ENCODE peak calls at places on chromosomes 11 and 22, in seven cellular contexts. F is fibroblast of lung, G is thoracic aorta, I is endothelial cell of umbilical vein, H is hepatocyte, A is stomach, K is Peyer's patch. T is an unnamed sample. For H3K36me3, the result is how much of the 10 kb centered on the place peaks cover.

GRCh38 chr22:40586781-40587180 is 49.7 kb downstream of the MRTFA start:
- DNase-seq in I (no peak), A (no peak), K (no peak), F (no peak), G (no peak), H (no peak), T (no peak)

GRCh38 chr11:32005786-32006406 is 85.0 kb upstream of the RCN1 start:
- DNase-seq in F (peak), A (no peak), H (no peak), G (no peak), I (no peak), K (no peak), T (no peak)

GRCh38 chr11:42407379-42407778 is 904.4 kb upstream of the API5 start:
- DNase-seq in H (peak), G (no peak), K (no peak), I (peak), F (peak), A (peak), T (no peak)

GRCh38 chr22:42993651-42994275 is 21.2 kb downstream of the PACSIN2 start:
- DNase-seq in F (peak), G (no peak), K (no peak), I (no peak), H (no peak), A (peak), T (no peak)

GRCh38 chr22:23769321-23769965 is 1.7 kb upstream of the CHCHD10 start:
- DNase-seq in K (no peak), A (no peak), I (no peak), F (no peak), H (peak), G (no peak), T (no peak)

GRCh38 chr22:17964153-17964552 is 60.2 kb downstream of the MICAL3 start:
- DNase-seq in G (no peak), I (no peak), A (no peak), F (peak), K (no peak), H (no peak), T (no peak)

GRCh38 chr11:13354335-13354734 is 76.7 kb downstream of the BMAL1 start:
- DNase-seq in I (peak), F (no peak), H (no peak), A (no peak), K (no peak), G (no peak), T (no peak)

GRCh38 chr11:73265853-73266643 is 6.1 kb upstream of the P2RY6 start:
- DNase-seq in G (no peak), I (no peak), A (peak), H (no peak), K (no peak), F (no peak), T (no peak)

DNA sequence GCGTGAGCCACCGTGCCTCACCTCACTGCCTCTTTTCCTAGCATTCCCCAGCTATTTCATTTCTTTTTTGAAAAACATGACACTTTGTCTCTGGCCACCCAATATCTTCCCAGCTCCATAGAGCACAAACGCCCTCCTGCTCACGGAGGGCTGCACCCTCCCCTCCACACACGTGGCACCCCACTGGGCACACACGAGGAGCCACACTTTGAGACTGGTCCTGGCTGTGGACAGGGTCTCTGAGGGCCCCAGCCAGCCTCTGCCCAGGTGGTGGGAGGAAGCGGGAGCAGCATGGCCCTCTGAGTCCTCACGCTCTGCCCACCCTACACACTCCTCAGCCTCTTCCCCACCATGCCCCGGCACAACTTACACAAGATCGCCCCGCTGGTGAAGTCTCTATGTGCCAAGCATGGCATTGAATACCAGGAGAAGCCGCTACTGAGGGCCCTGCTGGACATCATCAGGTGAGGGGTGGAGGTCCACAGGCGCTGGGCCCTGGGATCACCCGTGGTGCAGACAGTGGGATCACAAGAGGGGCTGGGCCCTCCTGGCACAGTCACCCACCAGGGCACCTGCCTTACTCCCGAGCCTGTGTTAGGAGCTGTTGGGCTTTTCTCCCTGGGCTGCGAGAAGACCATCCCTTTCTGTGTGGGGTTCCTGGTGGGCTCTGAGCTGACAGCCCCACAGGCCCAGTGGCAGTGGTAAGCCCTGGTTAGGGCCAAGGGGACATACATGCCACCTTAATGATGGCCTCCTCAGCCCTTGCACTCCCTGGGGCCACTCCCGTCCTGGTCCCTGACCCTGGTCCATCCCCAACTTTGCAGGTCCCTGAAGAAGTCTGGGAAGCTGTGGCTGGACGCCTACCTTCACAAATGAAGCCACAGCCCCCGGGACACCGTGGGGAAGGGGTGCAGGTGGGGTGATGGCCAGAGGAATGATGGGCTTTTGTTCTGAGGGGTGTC is 26.2 kb downstream of the FADS3 start:
- DNase-seq in G (no peak), F (no peak), A (no peak), H (no peak), I (no peak), K (no peak), T (no peak)
- H3K4me3 ChIP-seq in G (no peak), F (no peak), A (no peak), H (no peak), I (no peak), K (no peak), T (no peak)

GRCh38 chr11:95739108-95739507 is 50.5 kb downstream of the FAM76B start:
- DNase-seq in A (no peak), K (no peak), H (no peak), G (no peak), F (no peak), I (no peak), T (no peak)
- TF ChIP-seq CTCF in A (no peak), K (no peak), H (no peak), G (no peak), F (no peak), I (no peak), T (no peak)

DNA sequence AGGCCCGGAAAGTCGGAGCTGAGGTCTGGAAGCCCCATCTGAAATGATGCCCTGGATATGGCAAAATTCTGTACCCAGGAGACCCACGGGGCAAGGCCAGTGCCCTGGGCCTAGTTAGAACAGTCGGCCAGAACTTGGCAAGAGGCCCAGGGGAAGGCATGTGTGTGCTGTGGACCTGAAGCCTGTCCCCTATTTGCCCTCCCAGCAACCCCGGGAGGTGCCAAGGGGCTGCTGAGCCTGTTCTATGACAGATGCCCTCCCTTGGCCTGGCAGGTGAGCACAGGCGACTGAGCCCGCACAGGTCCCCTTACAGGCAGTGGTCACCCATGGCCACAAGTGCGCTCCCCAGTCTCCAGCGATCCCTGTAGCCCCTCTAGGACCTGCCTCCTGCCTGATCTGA is 51.7 kb downstream of the NAT10 start:
- DNase-seq in F (no peak), K (no peak), I (no peak), G (no peak), A (no peak), H (no peak), T (no peak)
- H3K36me3 ChIP-seq in F (under half), K (under half), I (under half), G (under half), A (under half), H (under half), T (under half)

GRCh38 chr11:117298195-117298594 is 7.0 kb downstream of the BACE1-AS start:
- DNase-seq in A (no peak), K (no peak), F (peak), G (no peak), H (no peak), I (no peak), T (no peak)

GRCh38 chr11:117302228-117302627 is 11.1 kb downstream of the BACE1-AS start:
- DNase-seq in A (no peak), H (no peak), K (no peak), F (no peak), G (no peak), I (no peak), T (no peak)

GRCh38 chr11:117300773-117301172 is 9.6 kb downstream of the BACE1-AS start:
- DNase-seq in I (no peak), H (no peak), G (no peak), A (no peak), F (peak), K (no peak), T (no peak)

GRCh38 chr11:117299351-117300300 is 8.5 kb downstream of the BACE1-AS start:
- DNase-seq in I (no peak), F (no peak), A (no peak), H (peak), G (no peak), K (no peak), T (no peak)

GRCh38 chr11:117300301-117300700 is 9.2 kb downstream of the BACE1-AS start:
- DNase-seq in A (no peak), K (no peak), H (peak), F (peak), G (no peak), I (no peak), T (no peak)
- H3K4me3 ChIP-seq in A (no peak), K (no peak), H (no peak), F (no peak), G (peak), I (no peak), T (no peak)

DNA sequence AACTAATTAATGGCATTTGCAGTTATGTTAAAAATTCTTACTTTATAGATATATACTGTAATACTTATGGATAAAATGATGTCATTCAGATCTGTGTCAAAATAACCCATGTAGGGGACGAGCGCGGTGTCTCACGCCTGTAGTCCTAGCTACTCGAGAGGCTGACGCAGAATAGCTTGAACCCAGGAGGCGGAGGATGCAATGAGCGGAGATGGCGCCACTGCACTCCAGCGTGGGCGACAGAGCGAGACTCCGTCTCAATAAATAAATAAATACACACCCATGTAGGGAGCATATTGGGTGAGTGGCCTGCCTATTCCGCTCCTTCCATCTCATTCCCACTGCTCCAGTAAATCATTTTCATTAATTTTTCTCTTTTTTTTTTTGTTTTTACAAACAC is 7.1 kb downstream of the SNU13 start:
- DNase-seq in G (no peak), I (peak), K (no peak), H (no peak), F (no peak), A (no peak), T (no peak)
- TF ChIP-seq CTCF in G (no peak), I (no peak), K (no peak), H (no peak), F (no peak), A (no peak), T (no peak)

GRCh38 chr22:20660441-20661054 is 113.4 kb upstream of the SERPIND1 start:
- DNase-seq in H (no peak), F (no peak), A (no peak), I (no peak), G (no peak), K (no peak), T (no peak)

GRCh38 chr22:20661473-20661872 is 112.4 kb upstream of the SERPIND1 start:
- DNase-seq in I (no peak), A (no peak), F (no peak), H (no peak), G (no peak), K (no peak), T (no peak)

GRCh38 chr22:20664594-20664959 is 109.3 kb upstream of the SERPIND1 start:
- DNase-seq in G (no peak), A (no peak), F (no peak), H (no peak), K (no peak), I (no peak), T (no peak)

GRCh38 chr22:20663941-20664593 is 109.8 kb upstream of the SERPIND1 start:
- DNase-seq in F (no peak), I (no peak), H (no peak), G (no peak), K (no peak), A (no peak), T (no peak)

DNA sequence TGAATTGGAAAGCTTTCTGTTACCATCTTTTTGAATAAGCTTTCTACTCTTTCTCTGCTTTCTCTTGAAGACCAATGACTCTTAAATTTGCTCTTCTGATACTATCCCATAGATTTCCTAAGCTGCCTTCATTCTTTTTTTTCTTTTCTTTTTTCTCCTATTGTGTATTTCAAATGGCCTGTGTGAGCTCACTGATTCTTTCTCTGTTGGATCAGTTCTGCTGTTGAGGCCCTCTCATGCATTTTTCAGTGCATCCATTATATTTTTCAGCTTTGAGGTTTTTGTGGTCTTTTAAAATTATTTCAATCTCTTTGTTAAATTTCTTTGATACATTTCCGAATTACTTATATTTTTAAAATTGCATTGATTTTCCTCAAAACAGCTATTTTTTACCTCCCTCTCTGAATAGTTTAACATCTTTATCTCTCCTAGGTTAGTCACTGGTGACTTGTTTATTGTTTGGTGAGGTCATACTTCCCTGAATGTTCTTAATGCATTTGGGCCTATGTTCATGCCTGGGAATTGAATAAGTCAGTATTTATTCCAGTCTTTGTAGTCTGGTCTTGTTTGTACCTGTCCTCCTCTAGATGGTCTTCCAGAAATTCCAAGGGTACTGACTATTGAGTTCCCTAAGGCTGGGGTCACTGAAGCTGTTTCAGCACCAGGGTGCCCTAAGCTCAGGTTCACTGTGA is 110.6 kb upstream of the SERPIND1 start:
- DNase-seq in H (no peak), A (no peak), F (no peak), G (no peak), K (no peak), I (no peak), T (no peak)
- H3K36me3 ChIP-seq in H (under half), A (under half), F (under half), G (under half), K (under half), I (under half), T (under half)

GRCh38 chr11:122155765-122156527 is 39.9 kb upstream of the BLID start:
- DNase-seq in A (no peak), H (no peak), G (no peak), K (no peak), I (no peak), F (peak), T (no peak)
- H3K4me3 ChIP-seq in A (no peak), H (no peak), G (peak), K (no peak), I (no peak), F (peak), T (no peak)

DNA sequence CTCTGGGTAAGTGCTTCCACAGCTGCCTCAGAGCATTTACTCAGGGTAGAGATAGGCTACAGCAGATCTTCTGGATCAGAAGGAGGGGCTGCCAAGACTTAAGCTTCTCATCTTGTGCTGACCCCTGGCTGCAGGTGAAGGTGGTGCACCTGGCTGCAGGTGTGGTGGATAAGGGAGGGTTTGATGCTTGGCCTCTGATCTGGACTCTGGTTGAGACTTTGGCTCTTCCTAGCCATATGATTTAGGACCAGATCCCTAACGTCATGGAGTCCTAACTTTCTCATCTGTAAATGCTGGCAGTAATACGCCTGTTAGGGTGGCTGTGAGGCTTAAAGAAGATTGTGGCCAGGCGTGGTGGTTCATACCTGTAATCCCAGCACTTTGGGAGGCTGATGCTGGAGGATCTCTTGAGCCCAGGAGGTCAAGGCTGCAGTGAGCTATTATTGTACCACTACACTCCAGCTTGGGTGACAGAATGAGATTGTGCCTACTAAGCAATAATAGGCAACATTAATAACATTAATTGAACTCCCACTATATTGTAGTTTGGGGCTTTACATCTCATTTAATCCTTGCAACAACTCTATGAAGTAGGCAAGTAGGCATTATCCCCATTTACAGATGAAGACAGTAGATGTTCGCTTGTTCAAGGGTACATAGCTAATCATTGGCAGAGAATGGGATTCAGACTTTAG is 10.7 kb downstream of the DTX4 start:
- DNase-seq in F (no peak), I (no peak), H (peak), K (peak), A (peak), G (no peak), T (no peak)
- TF ChIP-seq CTCF in F (no peak), I (no peak), H (peak), K (peak), A (no peak), G (no peak), T (no peak)

DNA sequence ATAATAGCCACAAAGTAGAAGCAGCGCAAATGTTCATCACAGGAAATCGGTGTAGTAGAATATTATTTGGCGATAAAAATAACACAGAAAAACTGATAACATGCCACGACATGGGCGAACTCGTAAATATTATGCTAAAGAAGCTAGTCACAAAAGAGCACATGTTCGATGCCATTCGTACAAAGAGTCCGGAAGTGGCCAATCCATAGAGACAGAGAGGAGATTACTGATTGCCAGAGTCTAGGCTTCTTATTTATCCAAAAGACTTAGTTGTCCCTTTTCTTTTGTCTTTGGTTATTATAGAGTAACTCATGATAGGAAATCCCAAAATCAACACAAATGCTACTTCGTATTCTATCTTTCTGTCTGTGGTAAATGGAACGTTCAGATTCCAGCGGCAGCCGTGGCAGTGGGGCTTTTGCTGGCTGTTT is 56.5 kb downstream of the MED15 start:
- DNase-seq in G (no peak), K (no peak), A (no peak), I (no peak), F (no peak), H (no peak), T (no peak)
- H3K36me3 ChIP-seq in G (under half), K (half or more), A (half or more), I (under half), F (under half), H (under half), T (under half)